ENCODE peak calls at places on chromosome X, in ten cellular contexts. B is activated CD8-positive, alpha-beta memory T cell treated with anti-CD3 and anti-CD28 coated beads, Interleukin-2, amount 50 U/mL, for 4 hours; Y is stomach; I is ACHN; Q is stimulated activated CD4-positive, alpha-beta T cell treated with anti-CD3 and anti-CD28 coated beads, Interleukin-15, amount 100 ng/mL, for 1 hour; S is ovary; Z is activated T-helper 1 cell treated with anti-CD3 and anti-CD28 coated beads, Interleukin-2, amount 50 U/mL, for 16 hours; L is GDM1; A is NCI-H524; P is type B pancreatic cell. U is an unnamed sample.

GRCh38 chrX:12610079-12610478 is 181.1 kb upstream of the PRPS2 start:
- DNase-seq in B (no peak), Y (no peak), I (peak), Q (no peak), S (no peak), Z (no peak), L (no peak), A (no peak), P (no peak), U (no peak)

GRCh38 chrX:73930300-73930699 is 367.3 kb downstream of the CHIC1 start:
- DNase-seq in B (no peak), Y (no peak), I (no peak), Q (no peak), S (no peak), Z (no peak), L (no peak), A (no peak), P (no peak), U (no peak)

GRCh38 chrX:131728295-131729145 is 184.6 kb downstream of the OR13H1 start:
- DNase-seq in B (peak), Y (peak), I (no peak), Q (no peak), S (peak), Z (peak), L (peak), A (no peak), P (no peak), U (no peak)

GRCh38 chrX:56729152-56729557 is at the start of gene NBDY:
- DNase-seq in B (peak), Y (peak), I (peak), Q (no peak), S (peak), Z (no peak), L (peak), A (peak), P (no peak), U (peak)

GRCh38 chrX:39513836-39514235 is 583.9 kb downstream of the BCOR start:
- DNase-seq in B (no peak), Y (no peak), I (no peak), Q (no peak), S (peak), Z (no peak), L (no peak), A (no peak), P (no peak), U (no peak)

GRCh38 chrX:155544886-155545285 is 67.9 kb downstream of the TMLHE start:
- DNase-seq in B (no peak), Y (no peak), I (no peak), Q (no peak), S (no peak), Z (no peak), L (no peak), A (no peak), P (no peak), U (no peak)

GRCh38 chrX:56726609-56727008 is 2.4 kb upstream of the NBDY start:
- DNase-seq in B (no peak), Y (no peak), I (peak), Q (no peak), S (no peak), Z (no peak), L (no peak), A (peak), P (no peak), U (peak)

GRCh38 chrX:66914082-66914481 is 275.2 kb upstream of the EDA2R start:
- DNase-seq in B (no peak), Y (no peak), I (no peak), Q (no peak), S (no peak), Z (no peak), L (no peak), A (no peak), P (no peak), U (peak)

GRCh38 chrX:41718481-41719245 is 5.3 kb upstream of the GPR82 start:
- DNase-seq in B (no peak), Y (no peak), I (peak), Q (no peak), S (no peak), Z (no peak), L (no peak), A (no peak), P (no peak), U (peak)

GRCh38 chrX:54386314-54386713 is 28.5 kb upstream of the WNK3 start:
- DNase-seq in B (no peak), Y (no peak), I (no peak), Q (no peak), S (no peak), Z (no peak), L (no peak), A (no peak), P (no peak), U (peak)

GRCh38 chrX:153884136-153885076 is 1.6 kb downstream of the L1CAM start:
- DNase-seq in B (no peak), Y (no peak), I (peak), Q (no peak), S (no peak), Z (no peak), L (no peak), A (peak), P (no peak), U (no peak)

GRCh38 chrX:118730500-118731247 is 3.3 kb downstream of the IL13RA1 start:
- DNase-seq in B (no peak), Y (no peak), I (no peak), Q (no peak), S (no peak), Z (no peak), L (no peak), A (no peak), P (no peak), U (peak)

GRCh38 chrX:54029543-54030143 is 14.6 kb downstream of the PHF8 start:
- DNase-seq in B (no peak), Y (peak), I (no peak), Q (no peak), S (no peak), Z (no peak), L (no peak), A (no peak), P (no peak), U (no peak)

GRCh38 chrX:39492495-39493162 is 605.1 kb downstream of the BCOR start:
- DNase-seq in B (no peak), Y (no peak), I (no peak), Q (no peak), S (peak), Z (no peak), L (peak), A (no peak), P (no peak), U (no peak)

GRCh38 chrX:29071525-29071924 is 484.3 kb downstream of the IL1RAPL1 start:
- DNase-seq in B (no peak), Y (no peak), I (no peak), Q (no peak), S (no peak), Z (no peak), L (no peak), A (no peak), P (no peak), U (no peak)

GRCh38 chrX:51496501-51497291 is at the start of gene NUDT11:
- DNase-seq in B (peak), Y (peak), I (peak), Q (peak), S (peak), Z (peak), L (no peak), A (peak), P (peak), U (peak)

GRCh38 chrX:9880237-9880636 is 86.9 kb upstream of the CLDN34 start:
- DNase-seq in B (no peak), Y (no peak), I (no peak), Q (no peak), S (no peak), Z (no peak), L (no peak), A (no peak), P (no peak), U (no peak)

GRCh38 chrX:9942086-9942485 is 25.1 kb upstream of the CLDN34 start:
- DNase-seq in B (peak), Y (no peak), I (no peak), Q (peak), S (no peak), Z (peak), L (peak), A (no peak), P (no peak), U (no peak)

GRCh38 chrX:130097507-130098201 is 12.6 kb downstream of the ELF4 start:
- DNase-seq in B (no peak), Y (peak), I (no peak), Q (no peak), S (no peak), Z (no peak), L (no peak), A (peak), P (no peak), U (peak)

GRCh38 chrX:31301941-31302340 is 230.1 kb upstream of the FTHL17 start:
- DNase-seq in B (no peak), Y (no peak), I (no peak), Q (no peak), S (no peak), Z (no peak), L (no peak), A (no peak), P (no peak), U (peak)

GRCh38 chrX:23554304-23554703 is 113.0 kb upstream of the PRDX4 start:
- DNase-seq in B (no peak), Y (no peak), I (peak), Q (no peak), S (no peak), Z (no peak), L (no peak), A (no peak), P (no peak), U (peak)

GRCh38 chrX:17750436-17750835 is 13.1 kb downstream of the SCML1 start:
- DNase-seq in B (no peak), Y (no peak), I (no peak), Q (no peak), S (no peak), Z (no peak), L (no peak), A (no peak), P (no peak), U (no peak)

GRCh38 chrX:65990702-65991101 is 49.2 kb downstream of the VSIG4 start:
- DNase-seq in B (no peak), Y (no peak), I (no peak), Q (no peak), S (no peak), Z (no peak), L (peak), A (no peak), P (no peak), U (no peak)

GRCh38 chrX:45851434-45851991 is 650.8 kb upstream of the DIPK2B start:
- DNase-seq in B (peak), Y (peak), I (peak), Q (peak), S (peak), Z (peak), L (peak), A (peak), P (peak), U (peak)

GRCh38 chrX:107751127-107751526 is 24.5 kb downstream of the TSC22D3 start:
- DNase-seq in B (no peak), Y (no peak), I (no peak), Q (no peak), S (no peak), Z (no peak), L (no peak), A (no peak), P (no peak), U (no peak)

GRCh38 chrX:40402771-40403533 is 177.8 kb upstream of the ATP6AP2 start:
- DNase-seq in B (no peak), Y (no peak), I (peak), Q (no peak), S (peak), Z (no peak), L (no peak), A (no peak), P (no peak), U (peak)

GRCh38 chrX:21374163-21374993 is at the start of gene CNKSR2:
- DNase-seq in B (peak), Y (peak), I (no peak), Q (peak), S (peak), Z (peak), L (peak), A (peak), P (peak), U (peak)

GRCh38 chrX:39335447-39336235 is 534.4 kb downstream of the MID1IP1 start:
- DNase-seq in B (no peak), Y (no peak), I (no peak), Q (no peak), S (no peak), Z (no peak), L (no peak), A (no peak), P (no peak), U (no peak)

GRCh38 chrX:97968376-97969104 is 1084.8 kb downstream of the RPA4 start:
- DNase-seq in B (no peak), Y (no peak), I (no peak), Q (no peak), S (no peak), Z (no peak), L (no peak), A (no peak), P (no peak), U (no peak)

GRCh38 chrX:39157796-39158195 is 356.5 kb downstream of the MID1IP1 start:
- DNase-seq in B (no peak), Y (no peak), I (no peak), Q (no peak), S (no peak), Z (no peak), L (no peak), A (no peak), P (no peak), U (no peak)

GRCh38 chrX:153590961-153591956 is 7.7 kb downstream of the CCNQ start:
- DNase-seq in B (no peak), Y (no peak), I (no peak), Q (no peak), S (no peak), Z (no peak), L (no peak), A (peak), P (no peak), U (no peak)